ENCODE peak calls at places on chromosomes 6 and 20, in eight cellular contexts. W is psoas muscle; F is CD8-positive, alpha-beta T cell; O is aorta; G is right lobe of liver; V is ovary; H is astrocyte; M is mammary epithelial cell. B is an unnamed sample. For H3K4me1 and H3K27me3, the result is how much of the 10 kb centered on the place peaks cover.

GRCh38 chr6:56486681-56487080 is 156.0 kb downstream of the DST start:
- DNase-seq in M (no peak), G (no peak), W (no peak), F (no peak), O (no peak), V (no peak), H (no peak), B (no peak)

GRCh38 chr6:3026811-3027626 is 27.3 kb downstream of the NQO2 start:
- DNase-seq in F (peak), M (no peak), V (no peak), W (no peak), O (no peak), H (peak), G (peak), B (no peak)

GRCh38 chr6:39873439-39873838 is 60.8 kb downstream of the MOCS1 start:
- DNase-seq in O (no peak), V (no peak), W (no peak), H (no peak), F (no peak), M (no peak), G (peak), B (no peak)

GRCh38 chr6:134821914-134822862 is 127.7 kb downstream of the ALDH8A1 start:
- DNase-seq in H (no peak), F (no peak), G (no peak), O (no peak), V (no peak), W (no peak), M (no peak), B (no peak)

GRCh38 chr20:44731657-44732056 is 14.0 kb upstream of the KCNK15 start:
- DNase-seq in F (no peak), O (no peak), H (no peak), W (peak), M (no peak), G (no peak), V (peak), B (peak)

GRCh38 chr6:25175216-25175615 is 104.0 kb upstream of the CARMIL1 start:
- DNase-seq in V (no peak), M (peak), H (peak), F (no peak), G (no peak), W (no peak), O (no peak), B (no peak)

GRCh38 chr6:101445527-101445926 is 52.0 kb downstream of the GRIK2 start:
- DNase-seq in O (no peak), F (no peak), V (no peak), H (peak), W (no peak), M (no peak), G (no peak), B (no peak)

GRCh38 chr20:64044484-64045247 is 4.8 kb downstream of the SOX18 start:
- DNase-seq in G (no peak), H (no peak), M (peak), W (no peak), F (no peak), V (no peak), O (no peak), B (no peak)

GRCh38 chr6:161152904-161153662 is 120.8 kb downstream of the AGPAT4 start:
- DNase-seq in M (no peak), V (no peak), G (peak), F (no peak), W (no peak), H (no peak), O (no peak), B (no peak)

GRCh38 chr20:41249371-41249770 is 68.2 kb downstream of the ZHX3 start:
- DNase-seq in F (no peak), M (peak), H (peak), G (no peak), V (peak), O (peak), W (peak), B (no peak)

GRCh38 chr20:44701116-44701865 is 13.9 kb upstream of the CCN5 start:
- DNase-seq in V (no peak), F (no peak), O (no peak), W (no peak), M (no peak), H (no peak), G (no peak), B (no peak)

GRCh38 chr20:25212242-25212641 is 16.7 kb downstream of the ENTPD6 start:
- DNase-seq in M (no peak), H (no peak), G (peak), O (no peak), V (no peak), W (no peak), F (no peak), B (no peak)

GRCh38 chr6:131683479-131683878 is 17.7 kb downstream of the OR2A4 start:
- DNase-seq in F (no peak), V (no peak), O (no peak), G (no peak), M (no peak), W (no peak), H (no peak), B (no peak)

GRCh38 chr6:21022343-21023107 is 488.3 kb downstream of the CDKAL1 start:
- DNase-seq in F (no peak), G (no peak), H (peak), M (peak), O (no peak), V (no peak), W (no peak), B (no peak)

GRCh38 chr6:113433506-113433991 is 423.6 kb upstream of the MARCKS start:
- DNase-seq in O (peak), G (peak), M (peak), W (peak), H (peak), F (no peak), V (no peak), B (peak)

GRCh38 chr6:30122515-30122914 is 9.6 kb upstream of the TRIM31 start:
- DNase-seq in O (no peak), G (no peak), F (no peak), W (no peak), H (no peak), M (no peak), V (no peak), B (no peak)

GRCh38 chr6:155142163-155142901 is 121.5 kb upstream of the CLDN20 start:
- DNase-seq in V (no peak), F (no peak), H (no peak), W (no peak), O (no peak), M (no peak), G (no peak), B (no peak)

GRCh38 chr6:154474636-154475428 is 35.7 kb downstream of the CNKSR3 start:
- DNase-seq in O (peak), G (no peak), F (no peak), V (no peak), H (peak), M (peak), W (no peak), B (no peak)

GRCh38 chr6:156160788-156161150 is 616.4 kb upstream of the ARID1B start:
- DNase-seq in O (no peak), V (no peak), F (no peak), H (no peak), G (no peak), M (no peak), W (no peak), B (no peak)

GRCh38 chr6:101994521-101994920 is 601.0 kb downstream of the GRIK2 start:
- DNase-seq in M (no peak), H (no peak), G (no peak), V (no peak), W (no peak), O (no peak), F (no peak), B (no peak)

GRCh38 chr6:143024977-143025376 is 35.7 kb upstream of the AIG1 start:
- DNase-seq in W (no peak), F (no peak), H (no peak), V (no peak), G (no peak), M (no peak), O (no peak), B (no peak)

GRCh38 chr6:12504325-12504966 is 212.1 kb upstream of the PHACTR1 start:
- DNase-seq in V (no peak), W (no peak), G (peak), F (no peak), O (no peak), M (peak), H (no peak), B (no peak)

GRCh38 chr6:111604259-111605099 is 1.2 kb downstream of the TRAF3IP2 start:
- DNase-seq in F (no peak), H (peak), V (peak), M (peak), O (peak), W (peak), G (no peak), B (no peak)

GRCh38 chr20:11229772-11230171 is 556.0 kb upstream of the JAG1 start:
- DNase-seq in O (peak), H (peak), W (peak), G (no peak), F (no peak), V (peak), M (peak), B (peak)

GRCh38 chr6:112951829-112952228 is 604.7 kb downstream of the RFPL4B start:
- DNase-seq in G (no peak), W (no peak), H (no peak), F (no peak), M (no peak), O (no peak), V (no peak), B (no peak)

GRCh38 chr6:130518588-130518987 is 152.8 kb downstream of the TMEM200A start:
- DNase-seq in O (no peak), G (no peak), V (no peak), M (no peak), F (no peak), W (no peak), H (peak), B (no peak)

GRCh38 chr6:15274696-15275387 is 29.0 kb downstream of the JARID2 start:
- DNase-seq in V (no peak), M (no peak), W (no peak), G (peak), H (peak), F (no peak), O (no peak), B (no peak)

GRCh38 chr6:160387887-160388286 is 39.7 kb downstream of the SLC22A3 start:
- DNase-seq in G (no peak), F (no peak), O (no peak), V (no peak), W (no peak), M (no peak), H (no peak), B (no peak)

DNA sequence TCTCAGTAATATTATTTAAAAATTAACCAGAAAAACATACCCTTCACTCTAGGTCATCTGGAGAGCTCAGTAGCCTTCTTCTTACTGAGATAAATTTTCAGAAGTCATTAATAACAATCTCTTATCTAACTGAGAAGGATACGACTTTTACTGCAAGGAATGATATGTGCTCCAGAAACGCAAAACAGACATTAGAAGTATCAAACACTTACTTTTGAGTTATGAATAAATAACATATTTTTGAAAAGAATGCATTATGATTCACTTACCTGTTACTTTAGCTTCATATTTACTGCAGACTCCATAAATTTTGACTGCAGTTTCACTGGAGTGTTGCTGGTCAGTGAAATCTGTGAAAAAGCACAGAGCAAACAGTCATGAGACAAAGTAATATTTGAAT is 668.7 kb upstream of the NRSN1 start:
- DNase-seq in M (no peak), O (no peak), W (no peak), G (no peak), H (no peak), V (no peak), F (no peak), B (no peak)
- H3K4me1 ChIP-seq in M (under half), O (under half), W (under half), G (under half), H (under half), V (under half), F (under half), B (under half)

DNA sequence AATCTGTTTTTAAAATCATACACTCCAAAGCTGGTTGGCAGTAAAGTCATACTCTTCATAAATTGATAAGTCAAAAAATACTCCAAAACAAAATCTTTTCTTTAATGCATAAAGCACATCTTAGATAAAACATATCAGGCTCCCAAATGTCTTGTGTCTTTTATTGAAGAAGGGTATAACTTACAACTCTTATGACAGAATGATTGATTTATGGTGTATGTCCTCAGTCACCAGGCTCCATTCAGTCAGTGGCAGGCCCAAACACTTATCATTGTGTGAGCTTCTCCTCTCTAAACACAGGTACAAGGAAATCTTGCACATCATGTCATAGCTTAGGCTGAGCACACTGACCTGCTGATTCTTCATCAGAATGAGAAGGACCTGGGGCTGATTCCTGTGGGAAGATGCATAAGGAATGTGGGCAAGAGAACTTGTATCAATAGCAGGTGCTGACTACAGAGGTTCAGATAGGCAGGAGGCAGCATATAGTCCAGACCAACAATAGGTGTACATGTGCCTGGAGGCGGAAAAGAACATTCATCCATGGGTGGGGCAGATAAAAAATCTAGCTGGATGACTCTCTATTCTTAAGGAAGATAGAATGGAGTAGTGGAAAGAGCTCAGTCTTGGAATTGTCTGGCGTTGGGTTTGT is 1.9 kb downstream of the CALHM5 start:
- DNase-seq in W (no peak), F (no peak), V (no peak), O (no peak), G (no peak), M (peak), H (no peak), B (no peak)
- H3K4me3 ChIP-seq in W (peak), F (no peak), V (no peak), O (peak), G (no peak), M (no peak), H (peak), B (peak)

DNA sequence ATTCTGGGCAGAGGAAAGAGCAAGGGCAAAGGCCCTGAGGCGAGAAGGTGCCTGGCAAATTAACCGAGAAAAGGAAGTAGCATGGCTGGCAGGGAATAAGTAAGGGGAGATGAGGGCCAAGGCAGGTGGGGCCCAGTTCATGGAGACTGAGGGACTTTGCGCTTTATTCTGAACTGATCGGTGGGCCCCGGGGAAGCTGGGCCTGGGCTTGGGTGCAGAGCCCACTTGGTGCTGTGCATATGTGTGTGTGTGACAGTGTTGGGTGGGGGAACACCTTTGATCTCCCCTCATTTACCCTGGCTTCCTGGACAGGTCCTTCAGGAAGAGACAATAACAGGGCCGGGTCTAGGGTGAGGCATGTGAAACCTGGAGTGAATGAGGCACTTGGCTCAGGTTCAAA is 2.9 kb upstream of the MDFI start:
- DNase-seq in M (no peak), H (no peak), O (no peak), W (no peak), G (no peak), F (no peak), V (no peak), B (peak)
- H3K27me3 ChIP-seq in M (under half), H (under half), O (under half), W (half or more), G (under half), F (under half), V (under half), B (under half)

DNA sequence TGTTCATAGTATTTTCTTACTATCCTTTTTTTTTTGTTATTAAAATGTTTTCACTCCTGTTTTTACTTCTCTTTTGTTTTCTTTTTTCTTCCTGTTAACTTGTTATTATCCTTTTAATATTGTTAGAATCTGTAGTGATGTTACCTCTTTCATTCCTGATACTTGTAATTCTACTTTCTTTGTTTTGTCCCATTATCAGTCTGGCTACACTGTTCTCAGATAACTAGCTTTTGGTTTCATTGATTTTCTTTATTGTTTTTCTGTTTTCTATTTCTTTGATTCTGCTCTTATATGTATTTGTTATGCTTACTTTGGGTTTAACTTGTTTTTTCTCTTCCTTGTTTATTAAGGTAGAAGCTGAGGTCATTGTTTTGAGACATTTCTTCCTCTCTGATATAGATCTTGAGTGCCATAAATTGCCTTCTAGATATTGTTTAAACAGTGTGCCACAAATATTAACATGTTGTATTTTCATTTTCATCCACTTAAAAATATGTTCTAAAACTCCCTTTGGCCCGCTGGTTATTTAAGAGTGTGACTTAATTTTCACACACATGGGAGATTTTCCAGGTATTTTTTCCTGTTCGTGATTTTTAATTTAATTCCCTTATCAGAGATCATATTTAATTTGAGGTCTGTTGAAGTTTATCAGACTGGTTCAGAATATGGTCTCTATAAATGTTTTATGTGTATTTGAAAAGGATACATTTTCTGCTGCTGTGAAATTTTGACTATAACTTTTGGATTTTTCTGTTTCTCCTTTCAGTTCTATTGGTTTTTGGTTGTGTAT is 6.7 kb downstream of the XRN2 start:
- DNase-seq in V (no peak), M (no peak), H (no peak), O (no peak), W (no peak), F (no peak), G (no peak), B (no peak)
- H3K4me1 ChIP-seq in V (under half), M (under half), H (under half), O (under half), W (under half), F (half or more), G (under half), B (half or more)

DNA sequence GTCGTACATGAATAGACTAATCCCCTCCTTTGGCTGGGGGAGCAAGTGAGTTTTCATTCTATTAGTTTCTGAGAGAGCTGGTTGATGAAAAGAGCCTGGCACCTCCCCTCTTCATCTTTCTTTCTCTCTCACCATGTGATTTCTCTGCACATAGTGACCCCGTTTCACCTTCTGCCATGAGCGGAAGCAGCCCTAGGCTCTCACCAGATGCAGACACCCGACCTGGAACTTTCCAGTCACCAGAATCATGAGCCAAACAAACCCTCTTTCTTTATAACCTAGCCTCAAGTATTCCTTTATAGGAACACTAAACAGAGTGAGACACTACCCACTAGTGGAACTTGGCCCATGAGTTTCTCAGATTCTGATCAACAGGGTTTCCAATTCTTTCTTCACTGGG is 16.4 kb downstream of the OTOR start:
- DNase-seq in V (no peak), F (no peak), G (no peak), O (no peak), M (no peak), H (no peak), W (no peak), B (no peak)
- H3K4me3 ChIP-seq in V (no peak), F (no peak), G (no peak), O (no peak), M (no peak), H (no peak), W (no peak), B (no peak)

GRCh38 chr6:124755321-124755720 is 206.9 kb upstream of the RNF217 start:
- DNase-seq in F (no peak), G (no peak), W (no peak), V (no peak), H (no peak), M (no peak), O (no peak), B (no peak)
- H3K27me3 ChIP-seq in F (under half), G (under half), W (under half), V (under half), H (under half), M (under half), O (under half), B (under half)

GRCh38 chr6:125193208-125193607 is 39.6 kb downstream of the TPD52L1 start:
- DNase-seq in F (no peak), G (no peak), W (no peak), M (peak), H (no peak), V (no peak), O (no peak), B (no peak)
- H3K4me1 ChIP-seq in F (under half), G (under half), W (half or more), M (under half), H (under half), V (under half), O (under half), B (under half)

GRCh38 chr6:27238010-27238983 is 9.2 kb upstream of the PRSS16 start:
- DNase-seq in W (no peak), H (no peak), M (peak), V (no peak), O (no peak), F (no peak), G (no peak), B (no peak)
- H3K4me3 ChIP-seq in W (no peak), H (peak), M (peak), V (no peak), O (no peak), F (no peak), G (no peak), B (no peak)

B was measured in lower lobe of right lung.